ENCODE peak calls at places on chromosomes 1 and 21, in four cellular contexts. Y is A549, N is HepG2, C is GM12878. D is an unnamed sample.
A peak's percentile ranks its signal among the peaks of the same experiment; 100 is the strongest.

GRCh38 chr1:201026234-201026633 is 2.7 kb upstream of the KIF21B start:
- DNase-seq in Y (no peak), N (no peak), C (no peak), D (peak; percentile 39)

GRCh38 chr1:218383681-218384080 is 38.5 kb downstream of the TGFB2 start:
- DNase-seq in Y (peak; percentile 50), N (no peak), C (no peak), D (no peak)

GRCh38 chr1:37174876-37175275 is 140.6 kb upstream of the GRIK3 start:
- DNase-seq in Y (no peak), N (no peak), C (no peak), D (no peak)

GRCh38 chr1:235613617-235614016 is 36.0 kb downstream of the GNG4 start:
- DNase-seq in Y (no peak), N (no peak), C (no peak), D (no peak)

GRCh38 chr21:26795866-26796329 is 49.3 kb downstream of the ADAMTS1 start:
- DNase-seq in Y (peak; percentile 55), N (no peak), C (no peak), D (no peak)

GRCh38 chr21:27423906-27424595 is 457.2 kb upstream of the ADAMTS5 start:
- DNase-seq in Y (no peak), N (no peak), C (no peak), D (no peak)

GRCh38 chr1:117565083-117565556 is 40.7 kb upstream of the TENT5C start:
- DNase-seq in Y (no peak), N (no peak), C (no peak), D (no peak)

GRCh38 chr1:39102537-39103320 is 76.6 kb downstream of the NDUFS5 start:
- DNase-seq in Y (peak; percentile 67), N (peak; percentile 53), C (peak; percentile 84), D (peak; percentile 77)

GRCh38 chr1:76082084-76082483 is 7.5 kb downstream of the ST6GALNAC3 start:
- DNase-seq in Y (no peak), N (no peak), C (no peak), D (no peak)

GRCh38 chr1:111197598-111198289 is 2.7 kb downstream of the DENND2D start:
- DNase-seq in Y (peak; percentile 43), N (no peak), C (no peak), D (peak; percentile 59)

GRCh38 chr1:244394851-244395765 is 56.6 kb downstream of the ADSS2 start:
- DNase-seq in Y (no peak), N (no peak), C (no peak), D (no peak)

GRCh38 chr1:205811660-205812059 is 1.3 kb downstream of the SLC41A1 start:
- DNase-seq in Y (no peak), N (no peak), C (no peak), D (peak; percentile 61)

GRCh38 chr1:37890378-37891014 is 31.1 kb upstream of the MTF1 start:
- DNase-seq in Y (peak; percentile 43), N (peak; percentile 75), C (peak; percentile 16), D (peak; percentile 67)

GRCh38 chr1:63329621-63330330 is 7.4 kb downstream of the FOXD3 start:
- DNase-seq in Y (no peak), N (no peak), C (no peak), D (no peak)

GRCh38 chr1:77382361-77382760 is 100.5 kb downstream of the AK5 start:
- DNase-seq in Y (peak; percentile 40), N (no peak), C (no peak), D (no peak)

GRCh38 chr21:42401164-42401563 is 2.5 kb upstream of the UBASH3A start:
- DNase-seq in Y (no peak), N (no peak), C (no peak), D (no peak)

GRCh38 chr1:165895451-165895871 is 68.0 kb downstream of the UCK2 start:
- DNase-seq in Y (no peak), N (no peak), C (no peak), D (no peak)
- TF ChIP-seq CHD4 in Y (no peak), N (no peak), C (no peak), D (no peak)

GRCh38 chr1:65698590-65698989 is 94.1 kb upstream of the PDE4B start:
- DNase-seq in Y (no peak), N (no peak), C (no peak), D (no peak)

GRCh38 chr1:65703853-65704252 is 88.8 kb upstream of the PDE4B start:
- DNase-seq in Y (no peak), N (no peak), C (no peak), D (no peak)

DNA sequence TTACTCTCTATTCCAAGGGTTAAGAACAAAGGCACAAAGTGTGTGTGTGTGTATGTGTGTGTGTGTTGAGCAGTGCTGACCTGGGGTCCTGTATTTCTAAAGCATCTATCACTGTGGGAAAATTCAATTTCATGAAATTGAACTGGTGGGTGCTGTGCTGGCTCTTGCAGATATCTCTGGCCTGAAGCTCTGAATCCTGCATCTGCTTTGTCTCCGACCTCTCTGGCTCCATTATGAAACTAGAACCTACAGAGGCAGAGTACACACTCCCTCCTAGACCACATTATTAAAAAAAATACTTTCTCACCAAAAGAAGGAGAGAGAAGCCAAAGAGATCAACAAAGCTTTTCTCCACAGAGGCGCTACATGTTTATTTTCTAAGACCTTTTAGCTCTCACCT is 88.4 kb upstream of the PDE4B start:
- DNase-seq in Y (no peak), N (no peak), C (no peak), D (no peak)
- TF ChIP-seq CHD4 in Y (no peak), N (no peak), C (no peak), D (no peak)

GRCh38 chr1:242525360-242525722 is 844 bp upstream of the PLD5 start:
- DNase-seq in Y (no peak), N (no peak), C (no peak), D (no peak)

GRCh38 chr1:242525769-242526168 is 1.3 kb upstream of the PLD5 start:
- DNase-seq in Y (no peak), N (no peak), C (no peak), D (no peak)

GRCh38 chr1:242523282-242523967 is 1.1 kb downstream of the PLD5 start:
- DNase-seq in Y (no peak), N (no peak), C (no peak), D (no peak)

GRCh38 chr1:242523968-242524570 is 428 bp downstream of the PLD5 start:
- DNase-seq in Y (peak; percentile 70), N (no peak), C (no peak), D (peak; percentile 44)

DNA sequence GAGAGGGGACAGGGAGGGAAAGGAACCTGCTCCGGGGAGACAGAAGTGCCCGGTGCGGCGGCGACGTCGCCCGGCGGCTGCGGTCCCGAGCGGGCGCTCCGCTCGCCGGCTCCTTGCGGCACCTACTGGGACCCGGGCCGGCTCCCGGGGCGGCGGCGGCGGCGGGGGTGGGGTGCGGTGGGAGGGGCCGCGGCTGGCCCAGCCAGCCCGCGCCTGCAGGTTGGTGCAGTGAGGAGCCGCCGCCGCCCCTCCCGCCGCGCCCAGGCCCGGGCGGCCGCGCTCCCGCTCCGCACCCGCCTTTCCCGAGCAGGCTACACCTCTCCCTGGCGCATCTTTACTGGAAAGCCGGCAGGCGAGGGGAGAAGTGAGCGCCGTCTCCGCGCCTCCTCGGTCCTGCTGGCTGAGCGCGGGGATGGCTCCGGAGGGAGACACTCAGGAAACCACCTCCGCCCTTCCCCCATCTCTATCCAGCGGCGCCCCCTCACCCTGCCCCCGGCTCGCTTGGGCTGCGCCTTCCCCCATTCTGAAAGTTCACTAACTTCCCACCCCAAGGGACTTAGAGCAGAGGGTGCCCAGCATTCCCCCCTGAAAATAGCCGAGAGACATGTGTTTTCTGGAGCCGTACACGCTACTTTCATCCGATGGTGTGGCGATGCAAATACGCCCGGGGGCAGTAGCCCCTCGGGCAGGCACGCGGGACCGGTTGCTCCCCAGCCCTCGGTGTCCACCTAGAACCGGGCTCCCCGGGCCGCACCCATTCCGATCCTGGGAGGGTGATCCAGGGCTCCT is at the start of gene PLD5:
- DNase-seq in Y (peak; percentile 29), N (no peak), C (no peak), D (peak; percentile 41)
- TF ChIP-seq CHD4 in Y (no peak), N (no peak), C (no peak), D (no peak)

DNA sequence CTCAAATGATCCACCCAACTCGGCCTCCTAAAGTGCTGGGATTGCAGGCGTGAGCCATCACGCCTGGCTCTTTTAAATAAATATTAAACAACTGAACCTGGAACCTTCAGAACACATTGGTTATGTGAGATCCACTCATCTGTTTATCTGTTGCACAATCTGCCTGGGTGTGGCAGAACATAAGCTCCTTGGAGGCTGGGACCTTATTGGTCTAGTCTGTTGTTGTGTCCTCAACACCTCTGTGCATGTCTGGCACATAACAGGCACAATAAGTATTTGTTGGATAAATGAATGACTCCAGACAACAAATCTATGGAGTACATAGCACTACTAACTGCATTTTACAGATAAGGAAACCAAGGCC is 4.1 kb upstream of the NBL1 start:
- DNase-seq in Y (peak; percentile 75), N (peak; percentile 58), C (no peak), D (no peak)
- TF ChIP-seq CHD4 in Y (no peak), N (no peak), C (no peak), D (no peak)